ENCODE peak calls at places on chromosomes 3 and 15, in seven cellular contexts. D, N, C, O, G, T and V are unnamed samples.
A peak's percentile ranks its signal among the peaks of the same experiment; 100 is the strongest.

GRCh38 chr15:66024998-66025397 is 155.7 kb downstream of the RAB11A start:
- DNase-seq in D (no peak), N (no peak), C (no peak), O (no peak), G (no peak), T (no peak), V (peak; percentile 9)

GRCh38 chr3:110711130-110711832 is 360.3 kb upstream of the NECTIN3 start:
- DNase-seq in D (no peak), N (no peak), C (no peak), O (no peak), G (no peak), T (no peak), V (no peak)

GRCh38 chr3:27623085-27623753 is 98.9 kb downstream of the EOMES start:
- DNase-seq in D (no peak), N (peak; percentile 89), C (peak; percentile 36), O (no peak), G (peak; percentile 44), T (no peak), V (no peak)

GRCh38 chr3:35042210-35042960 is 596.9 kb upstream of the ARPP21 start:
- DNase-seq in D (no peak), N (no peak), C (no peak), O (no peak), G (no peak), T (no peak), V (no peak)

GRCh38 chr3:28348286-28348636 is 260 bp upstream of the ZCWPW2 start:
- DNase-seq in D (peak; percentile 98), N (peak; percentile 96), C (no peak), O (no peak), G (no peak), T (no peak), V (no peak)

GRCh38 chr3:35710554-35710953 is 71.2 kb downstream of the ARPP21 start:
- DNase-seq in D (no peak), N (no peak), C (no peak), O (no peak), G (no peak), T (no peak), V (no peak)

GRCh38 chr3:40042752-40043443 is 233.5 kb downstream of the MYRIP start:
- DNase-seq in D (no peak), N (peak; percentile 28), C (no peak), O (no peak), G (no peak), T (no peak), V (no peak)

GRCh38 chr3:102757950-102758349 is 323.1 kb downstream of the ZPLD1 start:
- DNase-seq in D (no peak), N (no peak), C (no peak), O (no peak), G (no peak), T (no peak), V (no peak)

GRCh38 chr15:60854858-60855568 is 374.1 kb downstream of the RORA start:
- DNase-seq in D (no peak), N (no peak), C (no peak), O (no peak), G (no peak), T (no peak), V (peak; percentile 30)

GRCh38 chr15:58440181-58440910 is 8.6 kb downstream of the LIPC start:
- DNase-seq in D (no peak), N (peak; percentile 68), C (peak; percentile 39), O (no peak), G (no peak), T (peak; percentile 43), V (no peak)

GRCh38 chr15:86654501-86654900 is 574.8 kb downstream of the AGBL1 start:
- DNase-seq in D (no peak), N (no peak), C (no peak), O (no peak), G (no peak), T (no peak), V (no peak)

GRCh38 chr15:70775160-70775559 is 11.8 kb upstream of the UACA start:
- DNase-seq in D (no peak), N (peak; percentile 89), C (no peak), O (no peak), G (no peak), T (no peak), V (peak; percentile 87)

GRCh38 chr3:129937717-129938116 is 36.8 kb upstream of the TRH start:
- DNase-seq in D (no peak), N (no peak), C (no peak), O (no peak), G (no peak), T (no peak), V (no peak)

GRCh38 chr3:55486857-55487375 is at the start of gene WNT5A:
- DNase-seq in D (no peak), N (peak; percentile 57), C (peak; percentile 66), O (no peak), G (no peak), T (no peak), V (peak; percentile 67)

GRCh38 chr3:194661946-194662345 is 10.0 kb downstream of the LSG1 start:
- DNase-seq in D (peak; percentile 66), N (no peak), C (peak; percentile 60), O (no peak), G (no peak), T (no peak), V (no peak)

GRCh38 chr15:38168472-38169057 is 84.1 kb upstream of the SPRED1 start:
- DNase-seq in D (no peak), N (no peak), C (no peak), O (no peak), G (peak; percentile 35), T (no peak), V (no peak)

GRCh38 chr3:121970047-121970446 is 52.0 kb downstream of the ILDR1 start:
- DNase-seq in D (no peak), N (peak; percentile 5), C (peak; percentile 62), O (no peak), G (no peak), T (no peak), V (no peak)

GRCh38 chr3:127985655-127986225 is 66.5 kb upstream of the SEC61A1 start:
- DNase-seq in D (peak; percentile 55), N (no peak), C (no peak), O (no peak), G (no peak), T (no peak), V (no peak)

DNA sequence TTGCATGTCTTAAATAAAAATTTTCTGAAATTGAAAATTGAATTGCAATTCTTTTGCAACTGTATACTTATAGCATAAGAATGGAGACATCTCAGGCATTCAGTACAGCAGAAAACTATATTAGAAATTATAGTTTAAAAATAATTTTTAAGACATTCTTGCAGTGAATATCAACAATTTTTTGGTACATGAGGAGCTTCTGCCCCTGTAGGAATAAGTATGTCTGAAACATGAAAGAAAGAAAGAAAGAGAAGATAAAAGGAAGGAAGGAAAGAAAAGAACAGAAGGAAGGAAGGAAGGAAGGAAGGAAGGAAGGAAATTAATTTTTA is 165.0 kb downstream of the GMNC start:
- DNase-seq in D (no peak), N (no peak), C (no peak), O (no peak), G (no peak), T (no peak), V (no peak)
- TF ChIP-seq CTCF in D (no peak), N (no peak), C (no peak), O (no peak), G (peak; percentile 0), T (peak; percentile 49), V (no peak)

DNA sequence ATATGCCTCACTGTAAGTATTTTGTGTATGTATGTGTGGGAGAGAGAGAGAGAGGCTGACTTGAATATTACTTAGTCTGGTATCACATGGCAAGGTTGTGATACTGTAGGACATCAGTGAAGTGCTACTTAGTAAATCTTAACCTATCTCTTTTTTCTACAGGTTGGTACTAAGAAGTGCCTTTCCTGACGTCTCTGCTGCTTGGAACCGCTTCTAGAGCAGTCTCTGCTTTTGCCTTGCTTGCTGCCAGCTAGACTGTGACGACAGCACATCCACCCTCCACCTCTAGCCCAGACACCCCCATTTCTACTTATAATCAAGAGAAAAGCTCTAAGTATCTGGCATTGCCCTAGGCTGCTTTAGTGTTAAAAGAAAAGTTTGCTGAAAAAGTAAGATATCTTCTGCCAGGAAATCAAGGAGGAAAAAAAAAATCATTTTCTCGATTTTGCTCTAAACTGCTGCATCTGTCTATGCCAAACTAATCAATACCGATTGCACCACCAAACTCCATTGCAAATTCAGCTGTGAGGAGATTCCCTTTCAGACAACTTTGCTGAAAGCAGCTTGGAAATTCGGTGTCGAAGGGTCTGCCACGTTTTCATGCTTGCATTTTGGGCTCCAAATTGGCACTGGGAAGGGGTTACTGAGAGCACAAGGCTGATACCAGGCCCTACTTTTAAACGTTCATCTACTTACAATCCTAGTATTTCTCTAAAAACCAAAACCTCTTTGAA is 30.7 kb downstream of the MBNL1 start:
- DNase-seq in D (no peak), N (no peak), C (no peak), O (no peak), G (no peak), T (no peak), V (no peak)
- H3K4me3 ChIP-seq in D (peak overlapping the region; percentile 51), N (peak overlapping the region; percentile 36), C (peak overlapping the region; percentile 58), O (peak overlapping the region; percentile 51), G (no peak overlapping the region), T (no peak overlapping the region), V (peak overlapping the region; percentile 58)

DNA sequence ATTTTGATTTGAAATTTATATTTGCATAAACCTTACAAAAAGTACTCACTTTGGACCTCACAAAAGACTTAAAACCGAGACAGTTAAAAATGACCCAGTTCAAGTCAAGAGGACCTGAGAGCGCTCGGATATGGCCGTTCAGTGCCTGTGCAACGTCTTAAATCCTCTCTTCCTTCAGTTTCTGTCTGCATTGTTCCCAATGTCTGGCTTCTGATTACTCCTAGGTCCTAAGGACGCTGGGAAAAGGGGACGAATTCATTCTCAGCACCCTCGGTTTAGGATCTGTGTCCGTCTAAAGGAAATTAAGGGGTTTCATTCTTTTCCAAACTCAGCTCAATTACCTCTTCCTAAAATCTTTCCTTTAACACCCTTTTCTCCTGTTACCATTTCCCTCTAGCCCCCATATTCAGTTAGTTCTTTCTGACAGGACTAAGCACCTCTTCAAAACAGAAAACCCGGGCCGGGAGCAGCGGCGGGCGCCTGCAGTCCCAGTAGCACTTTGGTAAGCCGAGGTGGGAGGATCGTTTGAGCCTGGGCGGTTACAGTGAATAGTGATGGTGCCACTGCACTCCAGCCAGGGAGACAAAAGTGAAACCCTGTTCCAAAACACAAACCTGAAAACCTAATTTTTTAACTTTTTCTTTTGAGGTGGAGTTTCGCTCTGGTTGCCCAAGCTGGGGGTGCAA is 931 bp downstream of the DPPA4 start:
- DNase-seq in D (no peak), N (peak; percentile 29), C (peak; percentile 5), O (no peak), G (no peak), T (no peak), V (peak; percentile 68)
- TF ChIP-seq CTCF in D (no peak), N (no peak), C (no peak), O (no peak), G (no peak), T (no peak), V (no peak)

GRCh38 chr3:126390201-126390600 is 4.5 kb upstream of the CFAP100 start:
- DNase-seq in D (no peak), N (no peak), C (no peak), O (peak; percentile 60), G (no peak), T (no peak), V (no peak)

GRCh38 chr3:126390751-126391150 is 4.0 kb upstream of the CFAP100 start:
- DNase-seq in D (no peak), N (no peak), C (no peak), O (peak; percentile 58), G (peak; percentile 24), T (no peak), V (no peak)

GRCh38 chr3:126389112-126389791 is 5.5 kb upstream of the CFAP100 start:
- DNase-seq in D (peak; percentile 98), N (peak; percentile 89), C (peak; percentile 92), O (peak; percentile 98), G (peak; percentile 93), T (peak; percentile 89), V (peak; percentile 86)

GRCh38 chr3:126391631-126392030 is 3.1 kb upstream of the CFAP100 start:
- DNase-seq in D (no peak), N (no peak), C (no peak), O (peak; percentile 35), G (no peak), T (no peak), V (no peak)

GRCh38 chr3:126389792-126390142 is 4.9 kb upstream of the CFAP100 start:
- DNase-seq in D (no peak), N (no peak), C (no peak), O (no peak), G (no peak), T (no peak), V (no peak)
- H3K4me3 ChIP-seq in D (peak overlapping the region; percentile 55), N (no peak overlapping the region), C (no peak overlapping the region), O (no peak overlapping the region), G (peak overlapping the region; percentile 34), T (peak overlapping the region; percentile 60), V (no peak overlapping the region)